ENCODE peak calls at places on chromosomes 2 and 18, in eight cellular contexts. J is cardiac fibroblast, U is nephron progenitor cell, Z is mammary epithelial cell, X is HFF-Myc, R is H9, M is fibroblast of mammary gland, N is endothelial cell of umbilical vein. S is an unnamed sample.

GRCh38 chr2:231571810-231572209 is 20.9 kb upstream of the TEX44 start:
- DNase-seq in J (no peak), U (no peak), Z (no peak), X (no peak), R (peak), M (no peak), N (no peak), S (no peak)

GRCh38 chr18:26317353-26317865 is 91.2 kb downstream of the TAF4B start:
- DNase-seq in J (peak), U (no peak), Z (no peak), X (no peak), R (no peak), M (peak), N (no peak), S (no peak)

GRCh38 chr2:96116879-96117533 is 635 bp upstream of the ADRA2B start:
- DNase-seq in J (peak), U (peak), Z (peak), X (no peak), R (peak), M (peak), N (peak), S (peak)

GRCh38 chr2:154623819-154624218 is 74.7 kb upstream of the KCNJ3 start:
- DNase-seq in J (peak), U (peak), Z (peak), X (peak), R (peak), M (peak), N (peak), S (peak)

GRCh38 chr18:49168970-49169619 is 218.3 kb upstream of the SMAD7 start:
- DNase-seq in J (no peak), U (no peak), Z (no peak), X (no peak), R (no peak), M (no peak), N (no peak), S (no peak)

GRCh38 chr2:68995911-68996310 is 17.1 kb upstream of the ANTXR1 start:
- DNase-seq in J (no peak), U (no peak), Z (no peak), X (no peak), R (no peak), M (no peak), N (no peak), S (no peak)

GRCh38 chr2:241844066-241844728 is 14.5 kb downstream of the PDCD1 start:
- DNase-seq in J (peak), U (peak), Z (peak), X (no peak), R (peak), M (peak), N (peak), S (peak)

GRCh38 chr2:149768320-149768799 is 180.8 kb upstream of the MMADHC start:
- DNase-seq in J (peak), U (no peak), Z (peak), X (no peak), R (no peak), M (peak), N (peak), S (peak)

GRCh38 chr2:149388120-149388816 is 57.9 kb downstream of the LYPD6 start:
- DNase-seq in J (no peak), U (peak), Z (no peak), X (no peak), R (peak), M (peak), N (no peak), S (peak)

GRCh38 chr2:71882949-71883472 is 264.7 kb downstream of the CYP26B1 start:
- DNase-seq in J (peak), U (peak), Z (peak), X (peak), R (peak), M (peak), N (peak), S (peak)

GRCh38 chr2:44553456-44553855 is 191.7 kb downstream of the CAMKMT start:
- DNase-seq in J (peak), U (no peak), Z (peak), X (peak), R (no peak), M (peak), N (peak), S (peak)

GRCh38 chr2:56018202-56018601 is 94.6 kb upstream of the EFEMP1 start:
- DNase-seq in J (no peak), U (no peak), Z (no peak), X (no peak), R (no peak), M (no peak), N (no peak), S (no peak)

GRCh38 chr2:137963535-137964065 is 673 bp upstream of the HNMT start:
- DNase-seq in J (no peak), U (no peak), Z (no peak), X (no peak), R (no peak), M (no peak), N (no peak), S (no peak)

GRCh38 chr2:232529806-232530547 is 4.0 kb downstream of the CHRND start:
- DNase-seq in J (no peak), U (no peak), Z (no peak), X (no peak), R (no peak), M (no peak), N (no peak), S (no peak)

GRCh38 chr2:200104015-200104414 is 148.6 kb downstream of the MAIP1 start:
- DNase-seq in J (peak), U (no peak), Z (peak), X (peak), R (no peak), M (peak), N (no peak), S (no peak)

GRCh38 chr2:158099716-158100115 is 2.0 kb upstream of the UPP2 start:
- DNase-seq in J (peak), U (no peak), Z (peak), X (no peak), R (no peak), M (peak), N (no peak), S (peak)

GRCh38 chr2:236679906-236680305 is 110.3 kb downstream of the ACKR3 start:
- DNase-seq in J (no peak), U (no peak), Z (peak), X (peak), R (no peak), M (peak), N (no peak), S (peak)

GRCh38 chr2:196991061-196991460 is 64.6 kb upstream of the PGAP1 start:
- DNase-seq in J (no peak), U (no peak), Z (no peak), X (no peak), R (no peak), M (no peak), N (no peak), S (no peak)

GRCh38 chr2:223760838-223761502 is 76.4 kb downstream of the AP1S3 start:
- DNase-seq in J (peak), U (no peak), Z (peak), X (peak), R (peak), M (peak), N (peak), S (peak)

GRCh38 chr18:66603941-66604627 is at the start of gene CDH19:
- DNase-seq in J (peak), U (no peak), Z (no peak), X (no peak), R (no peak), M (no peak), N (no peak), S (no peak)

GRCh38 chr2:240468300-240469238 is 33.1 kb downstream of the GPC1 start:
- DNase-seq in J (no peak), U (no peak), Z (no peak), X (no peak), R (peak), M (peak), N (no peak), S (no peak)

GRCh38 chr2:29544031-29544430 is 377.4 kb downstream of the ALK start:
- DNase-seq in J (no peak), U (no peak), Z (no peak), X (no peak), R (no peak), M (no peak), N (no peak), S (no peak)

GRCh38 chr2:48567671-48568070 is 37.7 kb downstream of the STON1 start:
- DNase-seq in J (peak), U (no peak), Z (no peak), X (no peak), R (no peak), M (no peak), N (no peak), S (no peak)

GRCh38 chr2:164869420-164869772 is 27.8 kb upstream of the COBLL1 start:
- DNase-seq in J (no peak), U (no peak), Z (no peak), X (no peak), R (no peak), M (no peak), N (no peak), S (no peak)

GRCh38 chr18:3799515-3799914 is 349.5 kb downstream of the TGIF1 start:
- DNase-seq in J (no peak), U (peak), Z (no peak), X (no peak), R (no peak), M (no peak), N (no peak), S (no peak)

GRCh38 chr2:233982421-233983121 is 65.4 kb downstream of the TRPM8 start:
- DNase-seq in J (peak), U (no peak), Z (peak), X (peak), R (no peak), M (peak), N (no peak), S (peak)

GRCh38 chr2:187552959-187553681 is 1.1 kb downstream of the TFPI start:
- DNase-seq in J (peak), U (no peak), Z (peak), X (peak), R (no peak), M (peak), N (peak), S (peak)

GRCh38 chr2:236947294-236947693 is 138.4 kb upstream of the COPS8 start:
- DNase-seq in J (no peak), U (no peak), Z (no peak), X (no peak), R (no peak), M (no peak), N (no peak), S (no peak)

GRCh38 chr2:168697668-168698121 is 104.7 kb upstream of the NOSTRIN start:
- DNase-seq in J (peak), U (no peak), Z (peak), X (no peak), R (no peak), M (peak), N (no peak), S (peak)

DNA sequence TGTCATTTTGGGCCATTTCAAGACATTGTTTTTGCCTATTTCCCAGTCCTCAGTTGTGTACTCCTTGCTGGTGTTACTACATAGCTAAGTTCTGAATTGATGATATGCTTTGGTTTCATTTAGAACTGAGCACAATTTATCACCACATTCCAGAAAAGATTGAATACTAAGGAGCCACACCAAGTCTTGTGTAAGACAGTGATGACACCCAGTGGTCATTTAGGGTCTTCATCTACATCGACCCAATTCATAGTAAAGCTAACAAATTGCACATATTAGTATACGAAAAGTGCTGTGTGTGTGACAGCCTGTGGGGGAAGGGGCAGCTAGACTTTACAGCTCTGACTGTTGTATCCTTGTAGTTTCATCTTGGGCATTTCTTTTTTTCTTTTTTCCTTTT is 10.9 kb upstream of the DLX2 start:
- DNase-seq in J (peak), U (no peak), Z (no peak), X (no peak), R (no peak), M (peak), N (peak), S (peak)
- TF ChIP-seq CTCF in J (no peak), U (peak), Z (no peak), X (peak), R (peak), M (peak), N (no peak), S (peak)

DNA sequence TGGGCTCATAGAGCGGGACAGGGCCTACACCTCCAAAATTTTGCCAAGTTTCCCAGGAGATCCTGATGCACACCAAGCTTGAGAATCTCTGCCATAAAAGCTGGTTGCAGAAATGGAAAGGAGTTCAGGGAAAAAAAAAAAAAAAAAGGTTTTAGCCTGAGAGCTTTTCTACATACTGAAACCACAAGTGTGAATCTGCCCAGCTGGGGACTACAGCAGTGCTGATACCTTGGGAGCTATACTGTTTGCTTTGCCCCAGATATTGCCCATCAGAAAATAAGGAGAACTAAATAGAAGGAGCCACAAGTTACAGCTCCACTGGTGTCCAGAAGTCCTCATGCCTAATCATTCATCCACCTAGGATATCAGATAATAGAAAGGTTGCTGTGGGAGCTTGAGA is 38.4 kb upstream of the NCKAP5 start:
- DNase-seq in J (no peak), U (no peak), Z (no peak), X (no peak), R (no peak), M (no peak), N (no peak), S (no peak)
- TF ChIP-seq CTCF in J (no peak), U (no peak), Z (no peak), X (no peak), R (no peak), M (no peak), N (no peak), S (no peak)

DNA sequence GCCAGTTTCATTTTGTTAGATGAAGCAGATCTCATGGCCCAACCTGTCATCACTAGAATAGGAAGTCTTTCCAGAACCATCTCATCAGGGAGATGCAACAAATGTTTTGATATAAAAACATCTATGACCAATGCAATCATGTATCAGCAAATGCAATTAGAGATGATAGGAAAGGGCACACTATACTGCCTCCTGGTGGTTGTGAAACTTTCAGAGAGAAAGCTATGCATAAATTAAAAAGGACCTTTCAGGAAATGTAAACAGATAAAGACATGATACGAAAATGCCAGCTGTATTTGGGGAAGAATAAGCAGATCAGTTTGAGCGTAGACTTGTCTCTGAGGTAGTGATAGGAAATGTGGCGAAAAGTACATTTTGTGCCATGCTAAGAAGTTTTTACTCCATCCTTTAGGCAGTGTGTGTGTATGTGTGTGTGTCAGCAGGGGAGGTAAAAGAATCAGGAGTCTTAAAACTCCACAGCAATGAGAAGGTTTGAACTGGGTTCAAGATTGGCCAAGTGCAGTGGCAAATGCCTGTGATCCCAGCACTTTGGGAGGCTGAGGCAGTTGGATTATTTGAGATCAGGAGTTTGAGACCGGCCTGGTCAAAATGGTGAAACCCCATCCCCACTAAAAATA is 479.3 kb downstream of the CPS1 start:
- DNase-seq in J (peak), U (peak), Z (peak), X (no peak), R (no peak), M (peak), N (peak), S (no peak)
- TF ChIP-seq CTCF in J (peak), U (peak), Z (peak), X (no peak), R (peak), M (peak), N (peak), S (peak)

DNA sequence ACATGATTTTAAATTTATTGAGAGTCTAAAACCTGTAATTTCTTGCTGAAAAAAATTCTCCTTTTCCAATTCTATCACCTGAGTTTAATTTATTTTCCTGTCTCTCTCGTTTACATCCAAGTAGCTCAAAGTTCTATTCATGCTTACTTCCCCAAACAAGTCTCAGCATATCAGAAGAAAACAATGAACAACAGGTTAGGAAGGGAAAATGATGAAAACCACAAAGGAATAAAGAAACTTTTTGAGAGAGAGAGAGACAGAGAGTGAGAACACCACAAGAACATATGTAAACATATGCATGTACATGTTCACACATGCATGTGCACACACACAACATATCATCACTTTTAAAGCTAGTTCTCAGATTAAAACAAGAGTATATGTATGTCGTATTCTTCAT is 112.1 kb downstream of the STRN start:
- DNase-seq in J (no peak), U (no peak), Z (peak), X (no peak), R (no peak), M (no peak), N (no peak), S (no peak)
- TF ChIP-seq CTCF in J (no peak), U (no peak), Z (no peak), X (no peak), R (no peak), M (no peak), N (no peak), S (no peak)

GRCh38 chr2:194559964-194560363 is 1097.1 kb upstream of the SLC39A10 start:
- DNase-seq in J (no peak), U (no peak), Z (no peak), X (no peak), R (peak), M (no peak), N (no peak), S (no peak)
- TF ChIP-seq CTCF in J (no peak), U (no peak), Z (peak), X (no peak), R (peak), M (no peak), N (peak), S (no peak)

GRCh38 chr18:74440808-74441427 is 16.2 kb downstream of the DIPK1C start:
- DNase-seq in J (no peak), U (no peak), Z (no peak), X (no peak), R (no peak), M (no peak), N (no peak), S (no peak)
- TF ChIP-seq CTCF in J (no peak), U (no peak), Z (no peak), X (no peak), R (no peak), M (no peak), N (no peak), S (no peak)